ENCODE peak calls at places on chromosomes 1 and 21, in ten cellular contexts. H is spleen; E is prostate gland; W is mammary epithelial cell; O is breast epithelium; I is CD8-positive, alpha-beta T cell; F is HCT116; B is body of pancreas; Y is heart left ventricle; K is left ventricle myocardium inferior. R is an unnamed sample.
A peak's percentile ranks its signal among the peaks of the same experiment; 100 is the strongest.

GRCh38 chr1:31788825-31789256 is 24.7 kb upstream of the ADGRB2 start:
- DNase-seq in Y (no peak), F (no peak), K (no peak), O (peak; percentile 51), B (no peak), I (peak; percentile 13), H (no peak), W (peak; percentile 66), E (no peak), R (no peak)

GRCh38 chr1:108645479-108646184 is 15.3 kb downstream of the HENMT1 start:
- DNase-seq in Y (no peak), F (no peak), K (no peak), I (peak; percentile 30), O (no peak), E (no peak), B (no peak), H (no peak), W (no peak), R (no peak)

GRCh38 chr21:42583992-42584641 is 69.3 kb upstream of the PDE9A start:
- DNase-seq in F (no peak), Y (peak; percentile 3), O (no peak), K (no peak), E (no peak), I (no peak), W (no peak), B (no peak), H (no peak), R (no peak)

GRCh38 chr1:46301406-46302090 is 1.9 kb downstream of the LRRC41 start:
- DNase-seq in K (no peak), I (peak; percentile 19), E (peak; percentile 32), W (peak; percentile 48), B (peak; percentile 36), O (no peak), Y (peak; percentile 65), H (no peak), F (no peak), R (no peak)

GRCh38 chr1:43243299-43243698 is 26.5 kb upstream of the TMEM125 start:
- DNase-seq in H (no peak), W (no peak), K (no peak), I (no peak), E (no peak), F (no peak), Y (no peak), B (peak; percentile 27), O (peak; percentile 9), R (no peak)

GRCh38 chr1:33050221-33051076 is 13.8 kb upstream of the AK2 start:
- DNase-seq in I (no peak), O (no peak), B (no peak), E (no peak), K (no peak), F (peak; percentile 72), W (peak; percentile 96), H (no peak), Y (no peak), R (peak; percentile 84)

GRCh38 chr21:31403596-31404333 is 59.7 kb upstream of the TIAM1 start:
- DNase-seq in F (no peak), E (no peak), O (no peak), Y (no peak), W (no peak), H (no peak), B (no peak), K (no peak), I (no peak), R (no peak)

GRCh38 chr1:212221801-212222200 is 63.4 kb upstream of the PPP2R5A start:
- DNase-seq in I (no peak), H (no peak), F (no peak), B (no peak), O (no peak), E (no peak), W (no peak), Y (no peak), K (no peak), R (peak; percentile 71)

GRCh38 chr1:232764458-232765231 is 40.6 kb upstream of the MAP10 start:
- DNase-seq in I (no peak), O (no peak), K (no peak), Y (no peak), W (no peak), B (peak; percentile 34), E (peak; percentile 51), H (no peak), F (no peak), R (no peak)

GRCh38 chr1:205962821-205963221 is 19.6 kb upstream of the SLC26A9 start:
- DNase-seq in E (no peak), Y (no peak), I (no peak), F (no peak), H (no peak), O (no peak), B (no peak), W (no peak), K (no peak), R (no peak)

GRCh38 chr1:225474439-225474985 is 46.7 kb upstream of the LBR start:
- DNase-seq in I (no peak), Y (no peak), B (no peak), K (no peak), O (no peak), E (no peak), H (no peak), W (no peak), F (no peak), R (no peak)

GRCh38 chr1:60911980-60912692 is 170.2 kb upstream of the NFIA start:
- DNase-seq in H (no peak), O (no peak), F (no peak), E (no peak), I (no peak), W (no peak), Y (peak; percentile 77), K (peak; percentile 69), B (no peak), R (no peak)

GRCh38 chr1:43238104-43238503 is 31.7 kb upstream of the TMEM125 start:
- DNase-seq in K (peak; percentile 60), B (peak; percentile 89), F (peak; percentile 54), I (no peak), W (peak; percentile 28), Y (peak; percentile 79), E (peak; percentile 52), H (no peak), O (peak; percentile 32), R (peak; percentile 87)

GRCh38 chr1:147665521-147665920 is 4.8 kb downstream of the ACP6 start:
- DNase-seq in E (no peak), Y (no peak), W (no peak), F (no peak), K (no peak), H (no peak), O (no peak), I (no peak), B (no peak), R (no peak)

GRCh38 chr1:1331068-1331965 is at the start of gene TAS1R3:
- DNase-seq in H (no peak), W (no peak), B (no peak), E (no peak), O (no peak), F (no peak), I (no peak), Y (no peak), K (no peak), R (no peak)

GRCh38 chr1:228152918-228153258 is 3.2 kb downstream of the GJC2 start:
- DNase-seq in I (no peak), K (peak; percentile 12), W (no peak), E (no peak), B (no peak), H (peak; percentile 72), F (no peak), Y (no peak), O (no peak), R (no peak)

DNA sequence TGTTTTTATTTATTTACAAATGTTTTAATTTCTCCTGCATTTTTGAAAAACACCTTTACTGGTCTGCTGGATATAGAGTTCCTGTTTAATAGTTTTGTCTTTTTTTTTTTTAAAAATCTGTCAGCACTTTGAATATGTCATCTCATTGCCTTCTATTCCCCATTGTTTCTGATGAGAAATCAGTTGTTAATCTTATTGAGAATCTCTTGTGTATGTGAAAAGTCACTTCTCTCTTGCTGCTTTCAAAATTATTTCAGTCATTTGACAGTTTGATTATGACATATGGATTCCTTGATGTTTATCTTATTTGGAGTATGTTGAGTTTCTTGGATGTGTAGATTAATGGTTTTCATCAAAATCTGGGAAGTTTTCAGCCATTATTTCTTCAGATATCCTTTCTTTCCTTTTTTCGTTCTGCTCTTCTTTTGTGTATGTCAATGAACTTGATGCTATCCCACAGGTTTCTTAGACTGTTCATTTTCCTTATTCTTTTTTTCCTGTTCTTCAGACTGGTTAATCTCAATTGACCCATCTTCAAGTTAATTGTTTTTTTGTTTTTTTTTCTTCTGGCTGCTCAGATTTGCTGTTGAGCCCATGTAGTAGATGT is 51.2 kb upstream of the CCDC190 start:
- DNase-seq in I (no peak), E (no peak), K (no peak), O (no peak), F (no peak), W (no peak), Y (no peak), B (no peak), H (no peak), R (no peak)
- TF ChIP-seq CTCF in I (no peak), E (no peak), K (no peak), O (no peak), F (no peak), W (no peak), Y (no peak), B (no peak), H (no peak), R (no peak)

DNA sequence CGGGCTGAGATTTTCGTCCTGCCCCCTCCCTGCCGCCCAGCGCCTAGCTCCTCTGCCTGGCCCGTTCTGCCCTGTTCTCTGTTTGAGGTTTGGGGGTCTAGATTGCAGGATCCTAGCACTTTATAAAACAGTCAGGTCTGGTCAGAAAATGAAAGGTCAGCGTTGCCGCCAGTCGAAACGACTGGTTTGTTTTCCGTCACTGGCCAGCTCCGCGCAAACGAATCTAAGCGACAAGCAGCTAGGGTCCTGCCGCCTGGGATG is 4.4 kb downstream of the GFI1 start:
- DNase-seq in F (no peak), B (no peak), H (peak; percentile 82), E (no peak), O (no peak), K (no peak), I (no peak), Y (no peak), W (no peak), R (peak; percentile 44)
- H3K27me3 ChIP-seq in F (no peaks in the 10 kb centered on the region), B (no peaks in the 10 kb centered on the region), H (peaks cover 73% of the 10 kb centered on the region), E (peaks cover 53% of the 10 kb centered on the region), O (peaks cover 11% of the 10 kb centered on the region), K (peaks cover 100% of the 10 kb centered on the region), I (no peaks in the 10 kb centered on the region), Y (peaks cover 52% of the 10 kb centered on the region), W (peaks cover 67% of the 10 kb centered on the region), R (peaks cover 100% of the 10 kb centered on the region)

DNA sequence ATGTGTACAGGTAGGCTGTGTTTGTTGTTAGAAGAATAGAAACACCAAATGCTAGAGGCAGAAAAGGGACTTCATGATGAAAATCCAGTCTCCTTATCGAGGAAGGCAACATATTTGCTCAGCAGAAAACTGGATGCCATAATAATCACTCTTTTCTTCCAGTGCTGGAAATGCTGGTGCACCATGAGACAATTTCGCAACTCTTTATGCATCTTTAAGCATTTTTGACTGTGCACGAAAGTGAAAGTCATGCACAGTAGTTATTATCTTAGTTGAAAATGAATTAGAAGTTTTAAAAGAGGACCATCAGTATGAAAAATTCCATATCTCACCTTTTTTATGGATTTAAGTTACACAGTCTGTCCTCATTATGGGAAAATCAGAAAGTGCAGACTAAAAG is 29.1 kb downstream of the SMYD2 start:
- DNase-seq in O (no peak), H (no peak), W (no peak), E (no peak), I (no peak), B (no peak), F (no peak), Y (no peak), K (no peak), R (no peak)
- TF ChIP-seq CTCF in O (no peak), H (no peak), W (no peak), E (no peak), I (no peak), B (no peak), F (no peak), Y (no peak), K (no peak), R (no peak)

GRCh38 chr1:156847591-156848460 is 11.1 kb downstream of the INSRR start:
- DNase-seq in F (no peak), K (no peak), E (no peak), I (no peak), W (no peak), Y (no peak), O (no peak), H (no peak), B (no peak), R (no peak)
- H3K27me3 ChIP-seq in F (no peaks in the 10 kb centered on the region), K (peaks cover 83% of the 10 kb centered on the region), E (peaks cover 15% of the 10 kb centered on the region), I (no peaks in the 10 kb centered on the region), W (peaks cover 3% of the 10 kb centered on the region), Y (peaks cover 6% of the 10 kb centered on the region), O (no peaks in the 10 kb centered on the region), H (peaks cover 73% of the 10 kb centered on the region), B (peaks cover 14% of the 10 kb centered on the region), R (peaks cover 84% of the 10 kb centered on the region)